ENCODE peak calls at places on chromosomes 11 and 22, in four cellular contexts. One of them, this sample, is unnamed.

GRCh38 chr11:44589301-44589700 is 23.8 kb downstream of the CD82 start:
- DNase-seq in HFF-Myc: no peak
- DNase-seq in colonic mucosa: no peak
- DNase-seq in choroid plexus epithelial cell: peak
- DNase-seq in this sample: no peak

GRCh38 chr11:3853935-3854659 is 1.4 kb upstream of the STIM1 start:
- DNase-seq in HFF-Myc: no peak
- DNase-seq in choroid plexus epithelial cell: no peak
- DNase-seq in colonic mucosa: peak
- DNase-seq in this sample: peak

GRCh38 chr11:115497303-115497702 is 6.9 kb downstream of the CADM1 start:
- DNase-seq in HFF-Myc: no peak
- DNase-seq in colonic mucosa: no peak
- DNase-seq in choroid plexus epithelial cell: no peak
- DNase-seq in this sample: no peak

GRCh38 chr22:36193171-36193570 is 8.4 kb downstream of the APOL4 start:
- DNase-seq in HFF-Myc: no peak
- DNase-seq in choroid plexus epithelial cell: no peak
- DNase-seq in colonic mucosa: no peak
- DNase-seq in this sample: no peak

GRCh38 chr11:9784602-9785315 is 120.9 kb downstream of the SWAP70 start:
- DNase-seq in HFF-Myc: no peak
- DNase-seq in colonic mucosa: no peak
- DNase-seq in choroid plexus epithelial cell: no peak
- DNase-seq in this sample: no peak

GRCh38 chr11:108025387-108026080 is 16.8 kb downstream of the CUL5 start:
- DNase-seq in choroid plexus epithelial cell: peak
- DNase-seq in HFF-Myc: no peak
- DNase-seq in colonic mucosa: no peak
- DNase-seq in this sample: no peak

GRCh38 chr11:46597609-46598219 is 3.9 kb upstream of the AMBRA1 start:
- DNase-seq in colonic mucosa: no peak
- DNase-seq in choroid plexus epithelial cell: peak
- DNase-seq in HFF-Myc: no peak
- DNase-seq in this sample: no peak

GRCh38 chr11:62545437-62546243 is 966 bp downstream of the AHNAK start:
- DNase-seq in choroid plexus epithelial cell: peak
- DNase-seq in HFF-Myc: peak
- DNase-seq in colonic mucosa: peak
- DNase-seq in this sample: peak

GRCh38 chr11:113193894-113194293 is 120.5 kb upstream of the TTC12 start:
- DNase-seq in colonic mucosa: peak
- DNase-seq in HFF-Myc: no peak
- DNase-seq in choroid plexus epithelial cell: peak
- DNase-seq in this sample: no peak

GRCh38 chr11:27401760-27402316 is 38.8 kb upstream of the CCDC34 start:
- DNase-seq in choroid plexus epithelial cell: no peak
- DNase-seq in HFF-Myc: no peak
- DNase-seq in colonic mucosa: peak
- DNase-seq in this sample: no peak

GRCh38 chr11:107293677-107294344 is 163.8 kb downstream of the CWF19L2 start:
- DNase-seq in HFF-Myc: no peak
- DNase-seq in colonic mucosa: no peak
- DNase-seq in choroid plexus epithelial cell: no peak
- DNase-seq in this sample: no peak

GRCh38 chr11:55707029-55707428 is 45.0 kb downstream of the OR4C6 start:
- DNase-seq in HFF-Myc: peak
- DNase-seq in choroid plexus epithelial cell: peak
- DNase-seq in colonic mucosa: no peak
- DNase-seq in this sample: no peak

GRCh38 chr11:68694404-68695297 is 10.3 kb downstream of the GAL start:
- DNase-seq in HFF-Myc: no peak
- DNase-seq in colonic mucosa: no peak
- DNase-seq in choroid plexus epithelial cell: peak
- DNase-seq in this sample: no peak

GRCh38 chr11:27233654-27234042 is 129.4 kb downstream of the CCDC34 start:
- DNase-seq in colonic mucosa: no peak
- DNase-seq in HFF-Myc: no peak
- DNase-seq in choroid plexus epithelial cell: no peak
- DNase-seq in this sample: no peak

GRCh38 chr11:46216040-46216764 is 61.3 kb upstream of the CREB3L1 start:
- DNase-seq in HFF-Myc: no peak
- DNase-seq in choroid plexus epithelial cell: no peak
- DNase-seq in colonic mucosa: no peak
- DNase-seq in this sample: no peak

GRCh38 chr11:33674035-33674814 is 26.4 kb downstream of the C11orf91 start:
- DNase-seq in choroid plexus epithelial cell: peak
- DNase-seq in HFF-Myc: no peak
- DNase-seq in colonic mucosa: no peak
- DNase-seq in this sample: no peak

GRCh38 chr22:41288245-41288946 is 2.4 kb upstream of the RANGAP1 start:
- DNase-seq in HFF-Myc: peak
- DNase-seq in colonic mucosa: peak
- DNase-seq in choroid plexus epithelial cell: peak
- DNase-seq in this sample: no peak

GRCh38 chr22:24834845-24835570 is 29.0 kb downstream of the SGSM1 start:
- DNase-seq in HFF-Myc: no peak
- DNase-seq in choroid plexus epithelial cell: peak
- DNase-seq in colonic mucosa: peak
- DNase-seq in this sample: no peak
- TF ChIP-seq CTCF in HFF-Myc: peak
- TF ChIP-seq CTCF in choroid plexus epithelial cell: peak
- TF ChIP-seq CTCF in colonic mucosa: no peak
- TF ChIP-seq CTCF in this sample: no peak

DNA sequence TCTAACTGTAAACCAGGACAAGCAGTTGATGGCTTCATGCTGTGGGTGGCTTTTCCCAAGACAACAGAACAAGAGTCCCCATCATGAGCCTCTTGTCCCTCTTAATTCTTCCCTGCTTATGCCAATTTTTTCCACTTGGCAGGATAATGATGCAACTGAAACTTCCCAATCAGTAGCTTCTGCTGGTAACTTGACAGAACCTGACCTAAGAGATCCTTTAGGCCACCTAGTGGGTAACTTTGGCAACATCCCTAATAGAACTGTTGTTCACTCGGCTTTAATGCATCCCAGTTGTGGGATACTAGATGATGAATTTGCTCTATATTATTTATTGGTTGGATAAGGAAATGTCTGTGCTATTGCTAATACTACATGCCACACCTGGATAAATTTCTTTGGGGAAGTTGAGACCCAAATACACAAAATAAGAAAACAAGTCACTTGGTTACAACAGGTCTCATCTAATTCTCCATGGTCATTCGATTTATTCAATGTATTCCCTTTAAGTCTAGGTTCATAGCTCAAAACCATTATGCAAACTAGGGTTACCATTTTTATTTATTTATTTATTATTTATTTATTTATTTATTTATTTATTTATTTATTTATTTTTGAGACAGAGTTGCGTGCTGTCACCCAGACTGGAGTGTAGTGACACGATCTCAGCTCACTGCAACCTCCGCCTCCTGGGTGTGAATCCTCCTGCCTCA is 41.4 kb upstream of the NFAM1 start:
- DNase-seq in choroid plexus epithelial cell: peak
- DNase-seq in HFF-Myc: peak
- DNase-seq in colonic mucosa: peak
- DNase-seq in this sample: no peak
- TF ChIP-seq CTCF in choroid plexus epithelial cell: peak
- TF ChIP-seq CTCF in HFF-Myc: peak
- TF ChIP-seq CTCF in colonic mucosa: peak
- TF ChIP-seq CTCF in this sample: peak

DNA sequence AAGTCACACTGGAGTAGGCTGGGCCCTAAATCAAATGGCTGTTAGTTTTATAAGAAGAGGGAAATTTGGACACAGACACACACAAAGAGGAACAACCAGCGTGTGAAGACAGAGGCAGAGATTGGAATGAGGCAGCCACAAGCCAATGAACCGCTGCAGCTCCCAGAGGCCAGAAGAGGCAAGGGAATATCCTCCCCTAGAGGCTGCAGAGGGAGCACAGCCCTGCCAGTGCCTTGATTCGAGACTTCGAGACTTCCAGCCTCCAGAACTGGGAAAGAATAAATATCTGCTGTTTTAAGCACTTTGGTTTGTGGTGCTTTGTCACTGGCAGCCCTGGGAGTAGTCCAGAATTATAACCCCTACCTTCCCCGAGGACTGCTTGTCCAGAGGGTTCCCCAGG is 484.4 kb downstream of the MN1 start:
- DNase-seq in choroid plexus epithelial cell: no peak
- DNase-seq in colonic mucosa: peak
- DNase-seq in HFF-Myc: no peak
- DNase-seq in this sample: no peak
- TF ChIP-seq CTCF in choroid plexus epithelial cell: peak
- TF ChIP-seq CTCF in colonic mucosa: no peak
- TF ChIP-seq CTCF in HFF-Myc: no peak
- TF ChIP-seq CTCF in this sample: no peak

DNA sequence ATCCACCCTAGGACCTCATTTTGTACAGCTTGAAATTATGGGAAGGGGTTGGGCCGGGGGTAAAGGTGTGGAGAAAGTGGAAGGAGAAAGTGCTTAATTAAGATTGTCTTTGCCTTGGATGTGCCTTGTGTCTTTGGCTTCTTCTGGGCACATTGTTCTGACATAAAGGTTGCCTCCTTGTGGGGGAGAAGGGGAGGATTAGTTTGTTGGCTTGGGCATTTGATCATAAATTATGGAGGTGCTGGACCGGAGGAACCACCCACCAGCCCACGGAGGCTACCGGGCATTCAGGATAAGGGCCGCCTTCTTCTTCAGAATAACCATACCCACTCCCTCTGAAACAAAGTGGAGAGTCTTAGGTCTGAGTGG is 1.3 kb downstream of the PAFAH1B2 start:
- DNase-seq in colonic mucosa: peak
- DNase-seq in HFF-Myc: no peak
- DNase-seq in choroid plexus epithelial cell: peak
- DNase-seq in this sample: no peak
- TF ChIP-seq CTCF in colonic mucosa: no peak
- TF ChIP-seq CTCF in HFF-Myc: peak
- TF ChIP-seq CTCF in choroid plexus epithelial cell: peak
- TF ChIP-seq CTCF in this sample: peak

GRCh38 chr11:125083312-125084056 is 20.4 kb downstream of the SLC37A2 start:
- DNase-seq in colonic mucosa: no peak
- DNase-seq in HFF-Myc: no peak
- DNase-seq in choroid plexus epithelial cell: no peak
- DNase-seq in this sample: no peak

GRCh38 chr11:125086633-125087296 is 23.7 kb downstream of the SLC37A2 start:
- DNase-seq in HFF-Myc: no peak
- DNase-seq in colonic mucosa: no peak
- DNase-seq in choroid plexus epithelial cell: no peak
- DNase-seq in this sample: no peak

GRCh38 chr11:125084761-125085231 is 21.7 kb downstream of the SLC37A2 start:
- DNase-seq in choroid plexus epithelial cell: no peak
- DNase-seq in colonic mucosa: no peak
- DNase-seq in HFF-Myc: no peak
- DNase-seq in this sample: no peak

GRCh38 chr11:125084057-125084416 is 20.9 kb downstream of the SLC37A2 start:
- DNase-seq in colonic mucosa: no peak
- DNase-seq in choroid plexus epithelial cell: no peak
- DNase-seq in HFF-Myc: no peak
- DNase-seq in this sample: no peak

DNA sequence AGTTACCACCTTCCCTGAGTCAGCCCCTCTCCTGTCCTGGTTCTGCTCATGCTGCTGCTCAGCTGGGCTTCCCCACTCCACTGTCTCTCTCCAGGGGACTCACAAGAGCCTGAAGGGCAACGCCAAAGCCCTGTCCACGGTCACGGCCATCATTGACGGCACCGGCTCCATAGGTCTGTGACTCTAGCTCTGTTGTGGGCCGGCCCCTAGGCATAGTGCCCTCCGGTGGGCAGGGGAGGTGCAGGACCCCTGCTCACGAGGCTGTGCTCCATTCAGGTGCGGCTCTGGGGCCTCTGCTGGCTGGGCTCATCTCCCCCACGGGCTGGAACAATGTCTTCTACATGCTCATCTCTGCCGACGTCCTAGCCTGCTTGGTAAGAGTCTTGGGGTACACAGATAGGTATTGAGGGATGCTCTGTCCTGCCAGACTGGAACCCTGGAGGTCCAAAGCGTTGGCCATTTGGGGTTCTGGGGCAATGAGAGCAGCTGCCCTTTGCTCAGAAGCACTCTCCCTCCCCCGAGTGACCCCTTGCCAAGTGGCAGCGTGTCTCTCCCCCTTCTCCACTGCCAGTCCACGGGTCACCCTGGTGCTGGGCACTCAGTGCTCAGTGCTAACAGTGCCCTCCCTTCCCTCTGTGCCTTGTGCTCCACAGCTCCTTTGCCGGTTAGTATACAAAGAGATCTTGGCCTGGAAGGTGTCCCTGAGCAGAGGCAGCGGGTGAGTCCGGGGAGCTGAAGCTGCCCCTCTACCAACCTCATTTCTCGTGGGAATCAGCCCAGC is 22.4 kb downstream of the SLC37A2 start:
- DNase-seq in choroid plexus epithelial cell: no peak
- DNase-seq in colonic mucosa: no peak
- DNase-seq in HFF-Myc: no peak
- DNase-seq in this sample: no peak
- TF ChIP-seq CTCF in choroid plexus epithelial cell: no peak
- TF ChIP-seq CTCF in colonic mucosa: no peak
- TF ChIP-seq CTCF in HFF-Myc: no peak
- TF ChIP-seq CTCF in this sample: no peak

DNA sequence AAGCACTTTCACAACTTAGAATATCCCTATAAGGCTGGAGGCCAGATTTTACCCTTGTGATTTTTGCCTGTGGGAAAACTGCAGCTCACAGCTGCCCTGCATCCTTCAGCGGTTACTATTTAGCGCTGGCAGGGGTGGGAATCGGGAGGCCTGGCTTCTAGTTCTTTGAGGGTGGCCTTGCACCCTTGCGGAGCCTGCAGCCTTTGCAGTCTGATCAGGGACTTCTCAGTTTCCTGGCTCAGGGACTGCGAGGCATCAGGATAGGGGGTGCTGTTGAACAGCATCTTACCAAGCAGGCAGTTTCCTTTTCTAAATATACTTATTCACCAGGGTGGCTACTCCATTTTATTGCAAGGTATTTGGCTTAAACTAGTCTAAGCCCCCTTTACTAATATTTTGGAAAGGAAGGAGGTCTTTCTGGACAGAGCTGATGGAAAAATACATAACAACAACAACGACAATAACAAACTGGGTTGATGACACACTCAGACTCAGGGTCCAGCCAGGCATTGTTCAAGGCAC is 2.9 kb upstream of the APOA1 start:
- DNase-seq in colonic mucosa: no peak
- DNase-seq in HFF-Myc: no peak
- DNase-seq in choroid plexus epithelial cell: peak
- DNase-seq in this sample: no peak
- TF ChIP-seq CTCF in colonic mucosa: no peak
- TF ChIP-seq CTCF in HFF-Myc: peak
- TF ChIP-seq CTCF in choroid plexus epithelial cell: peak
- TF ChIP-seq CTCF in this sample: no peak

This sample was measured in CD14-positive monocyte.